ENCODE peak calls at places on chromosomes 6 and 20, in five cellular contexts. O is GM23248, A is H1, E is A549, Q is body of pancreas. R is an unnamed sample.
A peak's percentile ranks its signal among the peaks of the same experiment; 100 is the strongest.

GRCh38 chr20:36483919-36484808 is 57.2 kb upstream of the MYL9 start:
- DNase-seq in O (peak; percentile 73), A (no peak), E (no peak), Q (peak; percentile 61), R (no peak)

GRCh38 chr20:23003077-23003476 is 32.0 kb upstream of the SSTR4 start:
- DNase-seq in O (no peak), A (no peak), E (no peak), Q (no peak), R (no peak)

GRCh38 chr6:282177-282866 is 10.0 kb upstream of the DUSP22 start:
- DNase-seq in O (no peak), A (no peak), E (no peak), Q (no peak), R (no peak)

GRCh38 chr6:32327103-32327502 is 44.6 kb downstream of the TSBP1 start:
- DNase-seq in O (no peak), A (no peak), E (no peak), Q (no peak), R (no peak)

GRCh38 chr6:95543798-95544197 is 33.5 kb upstream of the MANEA start:
- DNase-seq in O (no peak), A (no peak), E (no peak), Q (no peak), R (no peak)

GRCh38 chr6:160163425-160163824 is 41.8 kb downstream of the SLC22A1 start:
- DNase-seq in O (no peak), A (no peak), E (no peak), Q (no peak), R (no peak)

GRCh38 chr20:50470249-50470858 is 39.8 kb upstream of the PTPN1 start:
- DNase-seq in O (peak; percentile 23), A (no peak), E (no peak), Q (no peak), R (no peak)

GRCh38 chr6:14309516-14309915 is 191.9 kb downstream of the CD83 start:
- DNase-seq in O (no peak), A (no peak), E (no peak), Q (no peak), R (no peak)

GRCh38 chr6:8494730-8495129 is 59.4 kb upstream of the SLC35B3 start:
- DNase-seq in O (no peak), A (no peak), E (no peak), Q (no peak), R (no peak)

GRCh38 chr6:111730835-111731234 is 125.2 kb upstream of the TRAF3IP2 start:
- DNase-seq in O (no peak), A (no peak), E (no peak), Q (peak; percentile 18), R (no peak)

GRCh38 chr6:14781707-14782306 is 464.1 kb upstream of the JARID2 start:
- DNase-seq in O (no peak), A (no peak), E (no peak), Q (no peak), R (no peak)

GRCh38 chr20:37042986-37043972 is 52.5 kb downstream of the RBL1 start:
- DNase-seq in O (no peak), A (no peak), E (no peak), Q (no peak), R (no peak)

GRCh38 chr6:142846459-142846831 is 98.5 kb downstream of the HIVEP2 start:
- DNase-seq in O (peak; percentile 80), A (no peak), E (no peak), Q (no peak), R (no peak)

GRCh38 chr6:142846883-142847287 is 98.1 kb downstream of the HIVEP2 start:
- DNase-seq in O (peak; percentile 95), A (no peak), E (peak; percentile 39), Q (no peak), R (no peak)

GRCh38 chr6:142844065-142844755 is 100.8 kb downstream of the HIVEP2 start:
- DNase-seq in O (peak; percentile 76), A (no peak), E (no peak), Q (no peak), R (no peak)

GRCh38 chr6:142845143-142845571 is 99.8 kb downstream of the HIVEP2 start:
- DNase-seq in O (peak; percentile 71), A (no peak), E (no peak), Q (no peak), R (no peak)

DNA sequence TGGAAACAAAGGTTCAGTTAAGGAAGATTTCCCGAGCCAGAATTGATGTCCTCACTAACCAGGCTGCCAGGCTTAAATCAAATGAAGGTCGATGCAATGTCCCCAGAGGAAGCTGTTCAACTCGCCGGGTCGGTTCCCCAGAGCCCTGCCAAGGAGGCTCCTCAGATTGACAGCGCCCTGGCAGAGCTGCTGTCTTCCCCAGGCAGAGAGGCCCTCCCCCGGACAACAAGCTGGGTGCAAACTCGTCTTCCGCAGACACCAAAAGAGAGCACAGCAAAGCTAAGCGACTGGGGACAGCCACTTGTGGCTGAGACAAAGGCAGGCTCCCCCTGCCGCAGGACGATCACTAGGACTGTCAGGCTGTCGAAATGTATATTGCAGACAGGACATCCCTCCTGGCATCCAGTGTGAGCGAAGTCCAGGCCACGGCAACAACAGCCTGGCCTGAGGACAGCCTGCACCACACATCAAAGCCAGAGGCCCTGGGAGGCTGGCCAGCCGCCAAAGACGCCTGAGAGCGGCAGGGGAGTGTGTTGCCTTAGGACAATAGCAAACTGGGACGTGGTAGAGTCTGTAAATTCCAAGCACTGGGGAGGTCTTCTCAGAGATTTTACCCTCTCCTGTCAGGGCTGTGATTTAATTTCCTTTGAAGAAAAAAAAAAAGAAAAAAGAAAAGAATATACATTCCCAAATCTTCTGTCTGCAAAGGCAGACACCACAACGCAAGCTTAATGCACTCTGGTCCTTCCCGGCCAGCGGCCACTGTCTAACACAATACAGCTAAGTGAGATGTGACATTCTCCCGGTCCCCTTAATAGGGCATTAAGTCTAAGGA is 99.1 kb downstream of the HIVEP2 start:
- DNase-seq in O (peak; percentile 80), A (no peak), E (peak; percentile 76), Q (peak; percentile 89), R (peak; percentile 79)
- H3K4me3 ChIP-seq in O (peak overlapping the region; percentile 59), A (peak overlapping the region; percentile 32), E (peak overlapping the region; percentile 33), Q (no peak overlapping the region), R (peak overlapping the region; percentile 39)

DNA sequence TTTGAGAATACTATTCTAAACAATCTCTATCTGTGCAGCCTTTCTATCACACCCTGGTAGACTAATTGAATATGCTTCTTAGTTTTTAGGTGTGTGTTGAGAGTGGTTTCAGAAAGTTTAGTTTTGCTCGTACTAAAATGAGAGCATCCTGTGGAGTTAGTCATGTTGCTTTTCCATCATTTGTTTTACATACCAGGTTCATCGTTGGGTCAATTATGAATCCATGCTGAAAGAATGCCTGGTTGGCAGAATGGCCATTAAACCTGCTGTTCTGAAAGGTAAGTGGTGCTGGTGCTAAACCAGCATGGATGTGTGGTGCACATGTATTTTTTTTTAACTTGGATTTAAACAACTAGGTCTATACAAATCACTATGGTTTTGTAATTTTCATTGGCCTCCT is 49.3 kb downstream of the CYB5R4 start:
- DNase-seq in O (peak; percentile 26), A (no peak), E (no peak), Q (no peak), R (no peak)
- H3K27ac ChIP-seq in O (no peak overlapping the region), A (no peak overlapping the region), E (no peak overlapping the region), Q (no peak overlapping the region), R (no peak overlapping the region)

GRCh38 chr6:3726421-3726820 is 25.1 kb downstream of the PXDC1 start:
- DNase-seq in O (peak; percentile 43), A (no peak), E (no peak), Q (no peak), R (peak; percentile 38)
- H3K4me3 ChIP-seq in O (no peak overlapping the region), A (no peak overlapping the region), E (no peak overlapping the region), Q (no peak overlapping the region), R (no peak overlapping the region)

GRCh38 chr20:32958574-32958973 is 45.7 kb downstream of the SUN5 start:
- DNase-seq in O (no peak), A (no peak), E (no peak), Q (no peak), R (no peak)
- H3K27ac ChIP-seq in O (no peak overlapping the region), A (no peak overlapping the region), E (no peak overlapping the region), Q (no peak overlapping the region), R (no peak overlapping the region)

GRCh38 chr20:5215592-5216304 is 88.9 kb downstream of the CDS2 start:
- DNase-seq in O (peak; percentile 15), A (no peak), E (no peak), Q (no peak), R (no peak)

GRCh38 chr20:5216663-5217062 is 89.9 kb downstream of the CDS2 start:
- DNase-seq in O (no peak), A (no peak), E (no peak), Q (no peak), R (no peak)

GRCh38 chr20:5220334-5221077 is 93.7 kb downstream of the CDS2 start:
- DNase-seq in O (no peak), A (no peak), E (no peak), Q (no peak), R (no peak)

GRCh38 chr20:5222919-5223634 is 93.7 kb downstream of the PROKR2 start:
- DNase-seq in O (peak; percentile 77), A (peak; percentile 13), E (peak; percentile 63), Q (peak; percentile 64), R (no peak)

DNA sequence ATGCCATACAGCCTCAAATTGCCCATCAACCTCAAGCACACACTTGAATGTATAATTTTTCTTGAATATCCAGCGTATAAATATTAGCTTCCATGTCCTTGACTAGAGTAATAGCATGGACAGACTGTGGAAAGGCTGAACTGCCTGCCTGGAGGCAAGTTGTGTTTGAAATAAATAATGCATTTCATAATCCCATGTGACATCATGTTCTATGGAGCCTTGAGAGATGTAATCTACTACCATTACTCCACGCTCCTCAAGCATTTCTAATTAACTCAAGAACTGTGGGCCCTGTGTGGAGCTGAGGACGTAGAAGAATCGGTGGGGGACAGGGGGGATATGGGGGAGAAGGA is 94.2 kb downstream of the CDS2 start:
- DNase-seq in O (no peak), A (no peak), E (no peak), Q (no peak), R (no peak)
- H3K4me3 ChIP-seq in O (no peak overlapping the region), A (no peak overlapping the region), E (no peak overlapping the region), Q (no peak overlapping the region), R (no peak overlapping the region)

GRCh38 chr20:9329356-9330092 is 184.9 kb upstream of the LAMP5 start:
- DNase-seq in O (no peak), A (no peak), E (no peak), Q (no peak), R (no peak)
- H3K27ac ChIP-seq in O (no peak overlapping the region), A (no peak overlapping the region), E (no peak overlapping the region), Q (no peak overlapping the region), R (no peak overlapping the region)

GRCh38 chr6:155142902-155143609 is 120.8 kb upstream of the CLDN20 start:
- DNase-seq in O (peak; percentile 53), A (no peak), E (no peak), Q (no peak), R (no peak)
- H3K4me3 ChIP-seq in O (peak overlapping the region; percentile 70), A (peak overlapping the region; percentile 33), E (no peak overlapping the region), Q (no peak overlapping the region), R (peak overlapping the region; percentile 4)

DNA sequence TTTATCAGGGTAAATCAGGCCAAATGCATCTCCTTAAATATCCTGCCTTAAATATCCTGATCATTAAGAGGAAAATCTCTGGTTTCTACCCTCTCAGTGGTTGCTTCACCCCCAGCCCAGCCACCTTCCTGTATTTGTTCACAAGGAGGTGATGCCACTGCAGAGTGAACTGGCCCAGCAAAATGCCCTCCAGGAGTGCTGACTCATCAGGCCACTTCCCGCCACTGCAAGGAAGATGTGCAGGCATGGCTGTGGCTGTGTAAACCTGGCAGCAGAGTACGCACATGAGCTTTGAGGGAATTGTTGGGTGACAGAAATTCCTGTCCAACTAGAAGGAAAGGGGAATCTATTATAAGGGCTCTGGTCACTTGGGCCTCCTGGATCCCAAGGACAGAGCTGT is 13.8 kb downstream of the NQO2 start:
- DNase-seq in O (peak; percentile 69), A (no peak), E (peak; percentile 66), Q (no peak), R (no peak)
- H3K27ac ChIP-seq in O (no peak overlapping the region), A (no peak overlapping the region), E (peak overlapping the region; percentile 85), Q (no peak overlapping the region), R (no peak overlapping the region)